ENCODE peak calls at places on chromosomes 4 and X, in ten cellular contexts. I is GM04504; Q is NCI-H1105 treated with DMSO at 0.1 percent for 48 hours; G is AG08396; P is mucosa of descending colon; R is RCC 7860; C is midbrain; F is GM04503; B is CD8-positive, alpha-beta memory T cell; K is Right ventricle myocardium inferior. S is an unnamed sample.

GRCh38 chrX:131747173-131747572 is 203.3 kb downstream of the OR13H1 start:
- DNase-seq in I (peak), R (no peak), Q (peak), G (peak), F (peak), B (peak), K (no peak), P (no peak), C (peak), S (peak)

GRCh38 chr4:59612235-59612634 is 1587.9 kb upstream of the ADGRL3 start:
- DNase-seq in C (no peak), P (no peak), F (peak), B (no peak), K (no peak), Q (no peak), I (peak), G (peak), R (no peak), S (no peak)

GRCh38 chr4:159096434-159096833 is 6.4 kb upstream of the RAPGEF2 start:
- DNase-seq in F (no peak), P (no peak), B (no peak), R (no peak), C (no peak), G (no peak), I (no peak), Q (no peak), K (no peak), S (no peak)

GRCh38 chr4:20341121-20341758 is 89.5 kb downstream of the SLIT2 start:
- DNase-seq in R (peak), Q (no peak), B (no peak), I (no peak), F (no peak), P (no peak), G (no peak), K (no peak), C (no peak), S (no peak)

GRCh38 chrX:140709421-140709846 is at the start of gene LINC00632:
- DNase-seq in Q (peak), C (peak), B (no peak), F (no peak), I (no peak), R (no peak), P (no peak), K (no peak), G (no peak), S (no peak)

GRCh38 chrX:29040160-29040559 is 452.9 kb downstream of the IL1RAPL1 start:
- DNase-seq in B (no peak), Q (no peak), I (no peak), G (no peak), C (no peak), R (no peak), K (no peak), F (no peak), P (no peak), S (no peak)

GRCh38 chr4:21577066-21577465 is 371.5 kb downstream of the KCNIP4 start:
- DNase-seq in I (no peak), C (no peak), G (no peak), P (no peak), F (no peak), R (no peak), Q (no peak), B (no peak), K (no peak), S (no peak)

GRCh38 chr4:141569141-141569540 is 67.2 kb upstream of the IL15 start:
- DNase-seq in G (no peak), Q (no peak), I (no peak), B (no peak), F (no peak), C (no peak), P (no peak), R (peak), K (no peak), S (no peak)

GRCh38 chrX:153861733-153862300 is 24.2 kb downstream of the L1CAM start:
- DNase-seq in C (no peak), B (no peak), F (no peak), Q (no peak), G (no peak), K (no peak), I (no peak), P (no peak), R (no peak), S (no peak)

GRCh38 chr4:175998782-175999181 is 66.9 kb upstream of the WDR17 start:
- DNase-seq in C (no peak), R (no peak), Q (no peak), K (no peak), P (no peak), G (no peak), F (no peak), I (no peak), B (no peak), S (no peak)

GRCh38 chr4:88860594-88860993 is 163.0 kb upstream of the NAP1L5 start:
- DNase-seq in P (no peak), F (no peak), K (no peak), C (no peak), Q (no peak), R (no peak), I (no peak), G (no peak), B (no peak), S (no peak)

GRCh38 chr4:24719615-24720014 is 75.8 kb upstream of the SOD3 start:
- DNase-seq in F (no peak), P (no peak), G (no peak), C (no peak), K (no peak), B (no peak), Q (no peak), I (no peak), R (no peak), S (no peak)

GRCh38 chrX:27619459-27619858 is 29.3 kb downstream of the DCAF8L2 start:
- DNase-seq in Q (no peak), I (no peak), B (no peak), C (no peak), K (no peak), G (no peak), R (no peak), F (no peak), P (no peak), S (no peak)

GRCh38 chr4:64625438-64625837 is 216.2 kb upstream of the TECRL start:
- DNase-seq in P (no peak), Q (no peak), B (no peak), K (no peak), I (no peak), R (no peak), G (no peak), C (no peak), F (no peak), S (no peak)

GRCh38 chr4:166153539-166153938 is 280.5 kb downstream of the TLL1 start:
- DNase-seq in C (no peak), F (no peak), R (no peak), K (no peak), B (no peak), I (no peak), P (no peak), G (no peak), Q (no peak), S (no peak)

S was measured in PC-9.